ENCODE peak calls at places on chromosomes 4 and X, in six cellular contexts. K is MV-4-11, O is coronary artery, M is H4, I is astrocyte of the hippocampus, U is pons. B is an unnamed sample.

GRCh38 chr4:140099993-140100392 is 54.0 kb downstream of the MAML3 start:
- DNase-seq in K (peak), O (no peak), M (no peak), I (no peak), U (peak), B (no peak)

GRCh38 chr4:52241916-52242315 is 190.8 kb downstream of the SPATA18 start:
- DNase-seq in K (peak), O (no peak), M (no peak), I (no peak), U (no peak), B (no peak)

GRCh38 chr4:124053872-124054538 is 657.4 kb downstream of the SPRY1 start:
- DNase-seq in K (no peak), O (no peak), M (peak), I (peak), U (no peak), B (no peak)

GRCh38 chrX:108437789-108438623 is at the start of gene COL4A6:
- DNase-seq in K (no peak), O (no peak), M (no peak), I (peak), U (no peak), B (no peak)

GRCh38 chr4:69092190-69092589 is 4.1 kb upstream of the UGT2B7 start:
- DNase-seq in K (no peak), O (no peak), M (peak), I (peak), U (no peak), B (no peak)

GRCh38 chr4:53905935-53906377 is 158.4 kb downstream of the CHIC2 start:
- DNase-seq in K (peak), O (no peak), M (peak), I (peak), U (peak), B (no peak)

GRCh38 chr4:83132065-83132464 is 17.5 kb upstream of the PLAC8 start:
- DNase-seq in K (no peak), O (no peak), M (no peak), I (no peak), U (no peak), B (no peak)

GRCh38 chr4:151665022-151665421 is 95.8 kb downstream of the GATB start:
- DNase-seq in K (peak), O (no peak), M (no peak), I (no peak), U (no peak), B (no peak)

GRCh38 chr4:52317361-52317879 is 266.3 kb downstream of the SPATA18 start:
- DNase-seq in K (no peak), O (no peak), M (no peak), I (peak), U (no peak), B (no peak)

GRCh38 chr4:40255722-40256281 is 59.0 kb downstream of the RHOH start:
- DNase-seq in K (peak), O (no peak), M (peak), I (peak), U (no peak), B (no peak)

GRCh38 chr4:105990933-105991332 is 95.7 kb downstream of the NPNT start:
- DNase-seq in K (no peak), O (peak), M (peak), I (peak), U (peak), B (no peak)

GRCh38 chr4:98092833-98093439 is 50.3 kb downstream of the STPG2 start:
- DNase-seq in K (no peak), O (no peak), M (no peak), I (peak), U (peak), B (no peak)

GRCh38 chrX:137432609-137433008 is 133.3 kb upstream of the ZIC3 start:
- DNase-seq in K (no peak), O (no peak), M (peak), I (no peak), U (peak), B (no peak)

GRCh38 chrX:151009582-151009981 is 26.4 kb downstream of the HMGB3 start:
- DNase-seq in K (no peak), O (no peak), M (no peak), I (no peak), U (no peak), B (no peak)

GRCh38 chr4:42515156-42515884 is 118.0 kb downstream of the SHISA3 start:
- DNase-seq in K (no peak), O (no peak), M (no peak), I (peak), U (no peak), B (no peak)

GRCh38 chr4:89939994-89940393 is 45.3 kb downstream of the MMRN1 start:
- DNase-seq in K (no peak), O (no peak), M (peak), I (peak), U (peak), B (no peak)

GRCh38 chrX:24870143-24870542 is 145.6 kb downstream of the ARX start:
- DNase-seq in K (no peak), O (no peak), M (no peak), I (peak), U (no peak), B (no peak)

GRCh38 chr4:108030332-108030731 is 40.6 kb downstream of the HADH start:
- DNase-seq in K (peak), O (no peak), M (peak), I (peak), U (peak), B (no peak)

GRCh38 chr4:154741877-154742851 is 1.6 kb upstream of the LRAT start:
- DNase-seq in K (no peak), O (no peak), M (no peak), I (peak), U (peak), B (no peak)

B was measured in osteocyte.